ENCODE peak calls at places on chromosomes 13 and 19, in ten cellular contexts. R is stimulated activated CD8-positive, alpha-beta memory T cell treated with anti-CD3 and anti-CD28 coated beads, Interleukin-2, amount 100 ng/mL, for 1 hour; Q is left ventricle myocardium superior; Y is heart left ventricle; J is stimulated activated effector memory CD8-positive, alpha-beta T cell treated with anti-CD3 and anti-CD28 coated beads, Interleukin-12 subunit alpha, Interleukin-12 subunit beta, amount 100 ng/mL, for 72 hours; Z is prostate gland; N is smooth muscle cell of the brain vasculature; I is caudate nucleus; E is ovary; B is BJ. H is an unnamed sample.

GRCh38 chr19:45947926-45948325 is 25.7 kb downstream of the NOVA2 start:
- DNase-seq in Y (no peak), I (no peak), Q (no peak), J (no peak), N (no peak), Z (no peak), E (no peak), R (no peak), B (no peak), H (no peak)

GRCh38 chr19:49932731-49933131 is 3.4 kb upstream of the NUP62 start:
- DNase-seq in E (no peak), Q (no peak), Y (no peak), Z (no peak), I (no peak), N (no peak), B (no peak), J (no peak), R (no peak), H (peak)

GRCh38 chr13:98972627-98973026 is 5.2 kb downstream of the DOCK9 start:
- DNase-seq in N (no peak), J (no peak), E (no peak), Z (no peak), R (no peak), Q (no peak), I (no peak), B (no peak), Y (no peak), H (no peak)

GRCh38 chr13:59641758-59642157 is 522.0 kb downstream of the DIAPH3 start:
- DNase-seq in Z (no peak), Q (no peak), N (no peak), J (no peak), I (no peak), B (peak), R (no peak), E (no peak), Y (no peak), H (no peak)

GRCh38 chr13:43291289-43292055 is 268.1 kb downstream of the DNAJC15 start:
- DNase-seq in R (no peak), Y (no peak), J (no peak), I (no peak), B (no peak), E (no peak), N (no peak), Z (no peak), Q (no peak), H (no peak)

GRCh38 chr19:48390188-48391099 is 907 bp downstream of the KDELR1 start:
- DNase-seq in I (peak), J (peak), Y (peak), E (peak), N (no peak), B (no peak), Z (peak), R (no peak), Q (peak), H (peak)

GRCh38 chr19:13964776-13965175 is 12.5 kb downstream of the DCAF15 start:
- DNase-seq in Y (no peak), E (no peak), J (no peak), Z (no peak), N (peak), Q (no peak), R (no peak), I (no peak), B (no peak), H (no peak)

GRCh38 chr19:41927810-41928192 is 448 bp downstream of the ERFL start:
- DNase-seq in N (no peak), Z (no peak), I (no peak), B (no peak), R (no peak), E (no peak), Q (no peak), J (no peak), Y (no peak), H (no peak)

GRCh38 chr19:3665681-3666544 is 34.4 kb downstream of the PIP5K1C start:
- DNase-seq in Z (peak), Q (peak), J (peak), E (peak), B (no peak), N (no peak), R (peak), Y (peak), I (peak), H (peak)

GRCh38 chr13:31081316-31081715 is 80.4 kb downstream of the HSPH1 start:
- DNase-seq in B (no peak), Y (no peak), Z (no peak), N (no peak), I (no peak), Q (no peak), E (no peak), J (no peak), R (no peak), H (no peak)

GRCh38 chr19:48752511-48753365 is at the start of gene FUT1:
- DNase-seq in I (no peak), R (no peak), E (no peak), Z (peak), Q (peak), J (no peak), N (no peak), B (no peak), Y (peak), H (no peak)

GRCh38 chr13:87889241-87889640 is 218.1 kb downstream of the SLITRK5 start:
- DNase-seq in I (no peak), Z (no peak), N (no peak), Q (no peak), E (no peak), R (no peak), Y (no peak), B (no peak), J (no peak), H (no peak)

GRCh38 chr19:1651061-1651547 is 1.3 kb downstream of the TCF3 start:
- DNase-seq in Y (peak), B (no peak), J (peak), E (peak), Q (peak), Z (no peak), I (no peak), N (no peak), R (peak), H (peak)

GRCh38 chr13:29457299-29457698 is 138.2 kb downstream of the SLC7A1 start:
- DNase-seq in Y (no peak), J (no peak), E (no peak), R (no peak), I (no peak), Z (no peak), N (no peak), Q (no peak), B (peak), H (no peak)

GRCh38 chr19:55172741-55173140 is 6.3 kb upstream of the DNAAF3 start:
- DNase-seq in I (no peak), E (no peak), Q (no peak), N (no peak), B (no peak), Z (no peak), R (no peak), J (no peak), Y (no peak), H (no peak)